ENCODE peak calls at places on chromosomes 16 and 17, in five cellular contexts. F is NCI-H1092 treated with DMSO at 0.1 percent for 48 hours; D is hypothalamus; X is stimulated activated naive B cell treated with anti-CD40 and anti-IgM and Interleukin-4, amounts not matched to agents 10 μg/mL and 1 μg/mL and 100 μg/mL, for 72 hours; T is stimulated activated CD4-positive, alpha-beta T cell treated with anti-CD3 and anti-CD28 coated beads, Interleukin-1b, Interleukin-23, amount 100 ng/mL, for 24 hours. V is an unnamed sample.

GRCh38 chr16:12083625-12084024 is 107.1 kb downstream of the SNX29 start:
- DNase-seq in F (no peak), X (no peak), D (no peak), T (no peak), V (no peak)

GRCh38 chr17:79619196-79619595 is 8.3 kb upstream of the RBFOX3 start:
- DNase-seq in T (no peak), X (no peak), D (no peak), F (no peak), V (no peak)

GRCh38 chr16:27303256-27304100 is 10.3 kb upstream of the IL4R start:
- DNase-seq in D (no peak), X (no peak), F (no peak), T (no peak), V (no peak)

GRCh38 chr17:34542700-34543336 is 36.6 kb upstream of the TMEM132E start:
- DNase-seq in D (peak), X (peak), T (peak), F (peak), V (no peak)

GRCh38 chr17:71801301-71801700 is 319.5 kb upstream of the SOX9 start:
- DNase-seq in D (peak), T (no peak), F (no peak), X (no peak), V (no peak)

GRCh38 chr16:75317101-75317522 is 65.7 kb upstream of the BCAR1 start:
- DNase-seq in T (no peak), F (no peak), X (peak), D (no peak), V (peak)

GRCh38 chr17:2122641-2123302 is 67.9 kb downstream of the HIC1 start:
- DNase-seq in T (no peak), F (peak), X (peak), D (peak), V (peak)

GRCh38 chr16:8655184-8655717 is 19.2 kb upstream of the ABAT start:
- DNase-seq in X (peak), T (no peak), F (no peak), D (no peak), V (peak)

GRCh38 chr17:17114592-17115225 is 72.5 kb downstream of the MPRIP start:
- DNase-seq in X (peak), F (no peak), D (no peak), T (no peak), V (no peak)

GRCh38 chr16:86676216-86676800 is 98.0 kb downstream of the FOXL1 start:
- DNase-seq in F (no peak), X (no peak), D (no peak), T (no peak), V (peak)

GRCh38 chr17:16304832-16305231 is 48.4 kb downstream of the CENPV start:
- DNase-seq in T (no peak), F (peak), D (no peak), X (peak), V (peak)

GRCh38 chr17:81249233-81250040 is 10.3 kb downstream of the NDUFAF8 start:
- DNase-seq in D (no peak), X (no peak), F (no peak), T (no peak), V (no peak)

GRCh38 chr16:23414731-23415130 is 38.3 kb downstream of the COG7 start:
- DNase-seq in D (no peak), F (no peak), X (no peak), T (no peak), V (no peak)

V was measured in amniotic epithelial cell.